ENCODE peak calls at places on chromosomes 11 and 22, in seven cellular contexts. One of them, this sample, is unnamed.

GRCh38 chr22:46070722-46071450 is 79.4 kb upstream of the PPARA start:
- DNase-seq in GM12878: no peak
- DNase-seq in SK-N-SH: peak
- DNase-seq in HCT116: no peak
- DNase-seq in H1: no peak
- DNase-seq in K562: no peak
- DNase-seq in HepG2: no peak
- DNase-seq in this sample: no peak

GRCh38 chr11:762421-763072 is 14.7 kb downstream of the GATD1 start:
- DNase-seq in K562: peak
- DNase-seq in HCT116: peak
- DNase-seq in HepG2: no peak
- DNase-seq in GM12878: no peak
- DNase-seq in SK-N-SH: peak
- DNase-seq in H1: no peak
- DNase-seq in this sample: peak

GRCh38 chr22:50691521-50691920 is 18.9 kb downstream of the SHANK3 start:
- DNase-seq in K562: no peak
- DNase-seq in HepG2: peak
- DNase-seq in GM12878: peak
- DNase-seq in HCT116: peak
- DNase-seq in H1: no peak
- DNase-seq in SK-N-SH: no peak
- DNase-seq in this sample: peak

GRCh38 chr11:57345555-57346151 is 7.5 kb downstream of the P2RX3 start:
- DNase-seq in HepG2: peak
- DNase-seq in K562: peak
- DNase-seq in HCT116: peak
- DNase-seq in H1: no peak
- DNase-seq in SK-N-SH: peak
- DNase-seq in GM12878: no peak
- DNase-seq in this sample: peak

GRCh38 chr22:35292786-35293185 is 6.9 kb upstream of the TOM1 start:
- DNase-seq in HepG2: no peak
- DNase-seq in H1: no peak
- DNase-seq in SK-N-SH: no peak
- DNase-seq in GM12878: no peak
- DNase-seq in K562: no peak
- DNase-seq in HCT116: no peak
- DNase-seq in this sample: no peak

GRCh38 chr11:17590463-17590862 is 43.4 kb downstream of the OTOG start:
- DNase-seq in HepG2: no peak
- DNase-seq in GM12878: no peak
- DNase-seq in K562: no peak
- DNase-seq in SK-N-SH: no peak
- DNase-seq in H1: no peak
- DNase-seq in HCT116: no peak
- DNase-seq in this sample: no peak

GRCh38 chr11:26078217-26078821 is 253.6 kb upstream of the ANO3 start:
- DNase-seq in HepG2: no peak
- DNase-seq in HCT116: no peak
- DNase-seq in K562: no peak
- DNase-seq in H1: no peak
- DNase-seq in SK-N-SH: no peak
- DNase-seq in GM12878: no peak
- DNase-seq in this sample: no peak

GRCh38 chr11:123690490-123690889 is 36.1 kb upstream of the SCN3B start:
- DNase-seq in SK-N-SH: no peak
- DNase-seq in GM12878: no peak
- DNase-seq in K562: no peak
- DNase-seq in HepG2: no peak
- DNase-seq in H1: no peak
- DNase-seq in HCT116: no peak
- DNase-seq in this sample: no peak

GRCh38 chr11:34182921-34183685 is 77.7 kb downstream of the NAT10 start:
- DNase-seq in K562: no peak
- DNase-seq in HepG2: no peak
- DNase-seq in HCT116: no peak
- DNase-seq in H1: no peak
- DNase-seq in GM12878: no peak
- DNase-seq in SK-N-SH: no peak
- DNase-seq in this sample: no peak

GRCh38 chr22:41369089-41369745 is 12.5 kb upstream of the TEF start:
- DNase-seq in HCT116: no peak
- DNase-seq in H1: no peak
- DNase-seq in K562: no peak
- DNase-seq in HepG2: no peak
- DNase-seq in GM12878: no peak
- DNase-seq in SK-N-SH: no peak
- DNase-seq in this sample: no peak

GRCh38 chr11:88259431-88259830 is 78.1 kb downstream of the CTSC start:
- DNase-seq in SK-N-SH: no peak
- DNase-seq in HepG2: no peak
- DNase-seq in K562: no peak
- DNase-seq in HCT116: no peak
- DNase-seq in GM12878: no peak
- DNase-seq in H1: no peak
- DNase-seq in this sample: no peak

GRCh38 chr11:67053896-67054850 is 2.5 kb upstream of the RHOD start:
- DNase-seq in K562: peak
- DNase-seq in HCT116: no peak
- DNase-seq in GM12878: no peak
- DNase-seq in HepG2: peak
- DNase-seq in H1: peak
- DNase-seq in SK-N-SH: peak
- DNase-seq in this sample: peak

GRCh38 chr22:30026751-30027150 is 53.5 kb upstream of the HORMAD2 start:
- DNase-seq in GM12878: no peak
- DNase-seq in H1: no peak
- DNase-seq in SK-N-SH: no peak
- DNase-seq in HCT116: no peak
- DNase-seq in K562: no peak
- DNase-seq in HepG2: no peak
- DNase-seq in this sample: no peak

GRCh38 chr11:69337211-69337721 is 43.3 kb downstream of the MYEOV start:
- DNase-seq in HepG2: no peak
- DNase-seq in H1: no peak
- DNase-seq in SK-N-SH: no peak
- DNase-seq in HCT116: no peak
- DNase-seq in GM12878: peak
- DNase-seq in K562: no peak
- DNase-seq in this sample: no peak

DNA sequence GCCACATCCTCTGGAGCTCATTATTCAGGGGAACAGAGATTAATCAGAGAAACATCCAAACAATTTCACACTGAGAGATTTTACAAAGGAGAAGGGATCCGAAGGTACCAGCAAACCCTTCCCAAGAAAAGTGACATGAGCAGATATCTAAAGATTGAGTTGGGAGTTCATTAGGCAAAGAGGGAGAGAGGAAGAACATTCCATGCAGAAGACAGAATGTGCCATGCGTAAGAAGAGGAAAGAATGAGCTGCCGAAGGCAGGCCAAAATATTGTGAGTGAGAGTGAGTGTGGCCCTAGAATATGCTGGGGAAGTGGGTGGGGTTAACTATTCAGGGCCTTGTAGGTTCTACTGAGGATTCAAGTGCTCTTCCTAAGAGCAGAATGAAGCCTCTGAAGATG is 50.0 kb upstream of the LYVE1 start:
- DNase-seq in SK-N-SH: no peak
- DNase-seq in HCT116: no peak
- DNase-seq in H1: no peak
- DNase-seq in HepG2: no peak
- DNase-seq in GM12878: no peak
- DNase-seq in K562: no peak
- DNase-seq in this sample: no peak
- TF ChIP-seq JUND in SK-N-SH: no peak
- TF ChIP-seq JUND in HCT116: no peak
- TF ChIP-seq JUND in H1: no peak
- TF ChIP-seq JUND in HepG2: no peak
- TF ChIP-seq JUND in GM12878: no peak
- TF ChIP-seq JUND in K562: no peak
- TF ChIP-seq JUND in this sample: no peak

DNA sequence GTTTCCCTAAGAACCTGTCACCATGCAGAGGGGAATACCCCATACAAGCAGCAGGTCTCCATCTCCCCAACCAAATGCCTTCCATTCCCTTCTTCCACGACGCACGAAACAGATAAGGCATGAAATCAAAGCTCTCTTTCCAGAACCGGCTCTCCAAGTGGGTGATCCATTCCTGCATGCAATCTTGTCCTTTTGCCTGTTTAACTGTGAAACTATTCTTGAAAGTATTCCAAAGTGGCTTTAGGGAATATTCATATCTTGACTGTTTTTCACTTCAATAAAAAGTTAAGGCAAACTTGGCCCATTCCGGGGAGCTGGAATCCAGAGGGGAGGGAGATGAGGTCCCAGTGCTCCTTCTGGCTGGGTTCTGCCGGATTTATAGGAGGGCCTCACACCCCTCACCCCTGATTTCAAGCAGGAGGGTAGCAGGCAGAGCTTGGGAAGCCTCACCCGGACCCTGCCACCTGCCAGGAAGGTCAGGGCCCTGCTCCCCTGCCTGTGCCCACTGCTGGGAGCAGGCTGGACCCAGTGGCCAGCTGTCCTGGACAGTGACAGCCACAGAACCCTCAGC is 60.9 kb downstream of the SCGB1A1 start:
- DNase-seq in H1: no peak
- DNase-seq in K562: no peak
- DNase-seq in HCT116: no peak
- DNase-seq in SK-N-SH: no peak
- DNase-seq in HepG2: no peak
- DNase-seq in GM12878: no peak
- DNase-seq in this sample: no peak
- TF ChIP-seq JUND in H1: no peak
- TF ChIP-seq JUND in K562: no peak
- TF ChIP-seq JUND in HCT116: no peak
- TF ChIP-seq JUND in SK-N-SH: no peak
- TF ChIP-seq JUND in HepG2: no peak
- TF ChIP-seq JUND in GM12878: no peak
- TF ChIP-seq JUND in this sample: no peak

GRCh38 chr22:19406281-19406811 is 25.2 kb downstream of the HIRA start:
- DNase-seq in K562: peak
- DNase-seq in H1: no peak
- DNase-seq in HepG2: no peak
- DNase-seq in HCT116: no peak
- DNase-seq in SK-N-SH: no peak
- DNase-seq in GM12878: no peak
- DNase-seq in this sample: no peak

GRCh38 chr22:19406846-19407245 is 24.7 kb downstream of the HIRA start:
- DNase-seq in GM12878: no peak
- DNase-seq in H1: no peak
- DNase-seq in K562: no peak
- DNase-seq in HepG2: no peak
- DNase-seq in HCT116: no peak
- DNase-seq in SK-N-SH: no peak
- DNase-seq in this sample: no peak

GRCh38 chr22:19405133-19405532 is 26.4 kb downstream of the HIRA start:
- DNase-seq in HepG2: peak
- DNase-seq in H1: no peak
- DNase-seq in SK-N-SH: no peak
- DNase-seq in K562: no peak
- DNase-seq in GM12878: no peak
- DNase-seq in HCT116: no peak
- DNase-seq in this sample: no peak

GRCh38 chr22:19405652-19406051 is 25.9 kb downstream of the HIRA start:
- DNase-seq in K562: no peak
- DNase-seq in HCT116: no peak
- DNase-seq in GM12878: no peak
- DNase-seq in H1: no peak
- DNase-seq in HepG2: no peak
- DNase-seq in SK-N-SH: no peak
- DNase-seq in this sample: no peak

DNA sequence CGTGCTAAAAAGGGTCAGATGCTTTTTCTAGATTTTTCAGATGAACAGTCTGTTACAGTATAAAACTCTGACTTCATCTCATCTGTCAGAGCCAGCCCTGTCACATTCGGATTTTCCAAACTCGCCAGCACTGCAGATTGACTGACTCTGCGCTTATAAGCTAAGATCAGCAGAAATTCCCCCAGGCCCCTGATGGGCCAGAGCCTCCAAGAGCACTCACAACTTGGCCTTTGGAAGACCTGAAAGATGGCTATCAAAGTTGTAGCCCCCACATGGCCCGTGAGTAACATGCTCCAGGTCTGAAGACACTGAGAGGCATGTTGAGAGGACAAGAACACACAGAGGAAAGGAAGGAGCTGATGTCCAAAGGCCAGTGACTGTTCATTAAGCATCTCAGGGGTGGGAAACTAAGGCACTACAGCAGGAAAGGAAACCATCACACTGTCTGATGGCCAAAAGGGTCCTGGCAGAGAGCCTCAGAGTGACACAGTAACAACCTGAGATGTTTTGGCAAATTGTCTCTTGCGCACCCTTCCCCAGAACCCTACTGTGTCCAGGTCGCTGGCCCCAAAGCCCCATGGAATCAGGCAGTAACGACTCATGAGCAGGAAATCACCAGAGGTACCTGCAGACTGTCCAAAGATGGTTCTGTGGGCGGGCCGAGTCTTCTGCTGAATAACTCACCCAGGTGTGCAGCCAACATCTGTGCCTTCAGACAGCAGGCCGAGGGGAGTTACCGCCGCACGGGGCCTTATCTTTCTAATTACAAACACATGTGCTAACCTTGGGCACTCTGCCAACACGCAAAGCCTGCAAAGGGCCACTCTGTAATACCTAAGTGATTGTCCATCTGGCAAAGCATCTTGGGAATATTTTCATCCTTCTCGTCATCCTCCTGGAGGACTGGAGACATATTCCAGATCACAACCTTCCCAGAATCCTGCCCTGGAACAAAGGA is 23.6 kb downstream of the HIRA start:
- DNase-seq in H1: no peak
- DNase-seq in HCT116: no peak
- DNase-seq in GM12878: no peak
- DNase-seq in K562: peak
- DNase-seq in SK-N-SH: peak
- DNase-seq in HepG2: no peak
- DNase-seq in this sample: no peak
- TF ChIP-seq JUND in H1: no peak
- TF ChIP-seq JUND in HCT116: no peak
- TF ChIP-seq JUND in GM12878: no peak
- TF ChIP-seq JUND in K562: peak
- TF ChIP-seq JUND in SK-N-SH: no peak
- TF ChIP-seq JUND in HepG2: no peak
- TF ChIP-seq JUND in this sample: no peak

DNA sequence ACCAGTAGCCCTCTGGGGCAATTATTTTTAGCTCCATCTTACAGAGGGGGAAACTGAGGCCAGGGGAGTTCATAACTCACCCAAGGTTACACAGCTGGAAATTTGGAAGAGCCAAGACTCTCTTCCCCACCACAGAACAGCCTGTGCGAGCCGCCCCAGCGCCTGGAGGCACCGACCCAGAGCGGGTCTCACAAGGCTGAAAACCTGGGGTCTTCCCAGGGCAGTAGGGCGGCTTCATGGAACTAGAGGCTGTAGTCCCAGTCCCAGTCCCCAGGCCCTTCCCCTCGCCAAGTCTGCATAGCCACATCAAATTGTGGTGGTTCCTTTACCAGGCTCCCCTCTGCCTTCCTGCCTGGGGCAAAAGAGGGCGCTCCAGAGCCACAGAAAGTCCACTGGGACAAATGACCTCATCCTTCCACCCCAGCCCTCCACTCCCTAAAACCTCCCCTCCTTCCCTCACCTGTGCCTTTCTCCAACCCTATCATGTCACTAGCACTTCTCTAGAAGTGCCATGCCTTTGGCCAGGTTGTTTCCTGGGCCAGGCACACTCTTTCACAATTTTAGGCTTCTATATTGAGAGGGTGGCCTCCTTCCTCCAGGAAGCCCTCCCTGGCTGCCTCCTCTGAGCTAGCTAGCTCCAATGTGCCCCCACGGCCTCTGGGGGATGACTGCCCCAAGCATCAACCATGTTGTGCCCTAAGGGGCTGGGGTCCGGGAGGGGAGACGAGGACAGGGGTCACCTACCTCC is 15.2 kb upstream of the CDC42EP1 start:
- DNase-seq in HepG2: peak
- DNase-seq in HCT116: no peak
- DNase-seq in SK-N-SH: peak
- DNase-seq in H1: peak
- DNase-seq in GM12878: no peak
- DNase-seq in K562: no peak
- DNase-seq in this sample: peak
- TF ChIP-seq JUND in HepG2: peak
- TF ChIP-seq JUND in HCT116: no peak
- TF ChIP-seq JUND in SK-N-SH: no peak
- TF ChIP-seq JUND in H1: peak
- TF ChIP-seq JUND in GM12878: peak
- TF ChIP-seq JUND in K562: peak
- TF ChIP-seq JUND in this sample: no peak